ENCODE peak calls at places on chromosomes 3 and 15, in nine cellular contexts. C is AG09309, R is MM.1S, K is K562, X is Peyer's patch, L is kidney epithelial cell, F is neural crest cell, Y is cardiac fibroblast, T is thoracic aorta. I is an unnamed sample.

GRCh38 chr3:123636431-123636841 is 51.6 kb upstream of the HACD2 start:
- DNase-seq in C (no peak), R (no peak), K (peak; percentile 89), X (no peak), L (no peak), F (peak; percentile 45), Y (no peak), T (no peak), I (no peak)

GRCh38 chr3:18725668-18726407 is 300.7 kb upstream of the SATB1 start:
- DNase-seq in C (no peak), R (no peak), K (no peak), X (no peak), L (no peak), F (no peak), Y (no peak), T (no peak), I (no peak)

GRCh38 chr15:48001393-48002059 is 119.3 kb upstream of the SLC24A5 start:
- DNase-seq in C (no peak), R (peak; percentile 56), K (no peak), X (no peak), L (no peak), F (no peak), Y (no peak), T (no peak), I (peak; percentile 46)

GRCh38 chr3:63877737-63878393 is 14.2 kb downstream of the ATXN7 start:
- DNase-seq in C (no peak), R (no peak), K (no peak), X (no peak), L (no peak), F (no peak), Y (peak; percentile 37), T (no peak), I (no peak)

GRCh38 chr3:38992117-38992779 is 59.5 kb downstream of the SCN11A start:
- DNase-seq in C (no peak), R (no peak), K (no peak), X (no peak), L (no peak), F (no peak), Y (peak; percentile 83), T (no peak), I (no peak)

GRCh38 chr15:70465812-70466211 is 297.5 kb downstream of the UACA start:
- DNase-seq in C (no peak), R (no peak), K (no peak), X (no peak), L (no peak), F (no peak), Y (no peak), T (no peak), I (no peak)

GRCh38 chr3:46662771-46663551 is 30.5 kb downstream of the ALS2CL start:
- DNase-seq in C (no peak), R (no peak), K (no peak), X (peak; percentile 21), L (no peak), F (no peak), Y (peak; percentile 32), T (no peak), I (no peak)

GRCh38 chr3:170640737-170641171 is 54.9 kb upstream of the SLC7A14 start:
- DNase-seq in C (no peak), R (no peak), K (no peak), X (no peak), L (no peak), F (no peak), Y (no peak), T (no peak), I (no peak)

DNA sequence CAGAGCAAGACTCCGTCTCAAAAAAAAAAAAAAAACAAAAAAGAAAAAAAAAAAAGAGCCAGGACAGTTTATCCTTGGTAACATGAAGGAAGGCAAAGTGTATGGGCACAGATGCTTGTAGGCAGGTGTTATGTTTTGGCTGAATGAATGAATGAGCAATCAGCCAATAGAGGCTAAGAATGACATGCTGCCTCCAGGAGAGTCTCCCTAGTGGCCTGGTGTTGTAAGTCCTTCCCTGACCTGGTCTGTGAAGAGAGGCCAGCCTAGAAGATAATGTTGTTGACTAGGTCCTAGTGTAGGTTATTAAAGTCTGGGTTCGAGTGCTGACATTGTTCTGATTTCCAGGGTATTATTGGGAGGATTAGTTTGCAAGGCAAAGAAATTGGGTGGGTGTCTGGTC is 24.9 kb downstream of the GYG1 start:
- DNase-seq in C (no peak), R (no peak), K (no peak), X (no peak), L (no peak), F (no peak), Y (no peak), T (no peak), I (no peak)
- TF ChIP-seq CTCF in C (no peak), R (no peak), K (no peak), X (no peak), L (no peak), F (no peak), Y (peak; percentile 14), T (no peak), I (no peak)

DNA sequence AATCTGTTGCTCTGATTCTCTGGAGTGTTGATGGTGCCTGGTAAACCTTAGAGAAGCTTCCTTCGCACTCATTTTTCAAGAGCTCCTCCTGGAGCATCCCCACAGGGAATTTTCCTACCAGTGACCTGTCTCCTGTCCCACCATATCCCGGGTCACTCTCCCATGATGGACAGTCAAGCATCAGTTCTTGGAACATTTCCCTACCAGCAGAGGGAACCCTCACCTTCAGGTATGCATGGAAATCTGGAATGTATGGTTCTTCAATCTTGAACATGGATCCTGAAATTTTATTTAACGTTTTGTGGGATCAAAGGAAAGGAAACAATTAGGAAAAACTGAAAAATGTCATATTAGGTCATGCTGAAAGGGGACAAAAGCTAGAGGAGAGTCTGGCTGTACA is 153.8 kb downstream of the SPATA16 start:
- DNase-seq in C (no peak), R (no peak), K (peak; percentile 31), X (no peak), L (no peak), F (no peak), Y (peak; percentile 2), T (no peak), I (no peak)
- TF ChIP-seq CTCF in C (no peak), R (peak; percentile 30), K (peak; percentile 59), X (no peak), L (peak; percentile 35), F (peak; percentile 37), Y (no peak), T (no peak), I (peak; percentile 15)

GRCh38 chr3:1664266-1664665 is 434.4 kb upstream of the CNTN4 start:
- DNase-seq in C (no peak), R (no peak), K (no peak), X (no peak), L (no peak), F (no peak), Y (no peak), T (no peak), I (no peak)
- TF ChIP-seq CTCF in C (no peak), R (no peak), K (no peak), X (no peak), L (no peak), F (no peak), Y (no peak), T (no peak), I (no peak)

GRCh38 chr3:161371441-161372320 is at the start of gene SPTSSB:
- DNase-seq in C (no peak), R (peak; percentile 57), K (no peak), X (no peak), L (peak; percentile 25), F (peak; percentile 58), Y (peak; percentile 18), T (no peak), I (peak; percentile 29)
- TF ChIP-seq CTCF in C (peak; percentile 33), R (peak; percentile 50), K (no peak), X (no peak), L (peak; percentile 48), F (peak; percentile 55), Y (peak; percentile 12), T (no peak), I (no peak)

GRCh38 chr3:107487490-107487889 is 35.3 kb upstream of the BBX start:
- DNase-seq in C (no peak), R (no peak), K (no peak), X (no peak), L (no peak), F (no peak), Y (no peak), T (no peak), I (no peak)

GRCh38 chr3:107496855-107497254 is 25.9 kb upstream of the BBX start:
- DNase-seq in C (no peak), R (no peak), K (no peak), X (no peak), L (no peak), F (no peak), Y (peak; percentile 30), T (no peak), I (no peak)

GRCh38 chr3:107498646-107499045 is 24.1 kb upstream of the BBX start:
- DNase-seq in C (no peak), R (no peak), K (no peak), X (no peak), L (no peak), F (no peak), Y (no peak), T (no peak), I (no peak)

GRCh38 chr3:107488942-107489341 is 33.8 kb upstream of the BBX start:
- DNase-seq in C (no peak), R (no peak), K (no peak), X (no peak), L (no peak), F (no peak), Y (peak; percentile 3), T (no peak), I (no peak)

GRCh38 chr3:107493134-107493533 is 29.6 kb upstream of the BBX start:
- DNase-seq in C (no peak), R (no peak), K (no peak), X (no peak), L (no peak), F (no peak), Y (no peak), T (no peak), I (no peak)
- TF ChIP-seq CTCF in C (no peak), R (no peak), K (no peak), X (no peak), L (no peak), F (no peak), Y (no peak), T (no peak), I (no peak)

GRCh38 chr15:24772256-24772655 is 96.7 kb downstream of the NPAP1 start:
- DNase-seq in C (no peak), R (no peak), K (no peak), X (no peak), L (no peak), F (no peak), Y (no peak), T (no peak), I (no peak)
- TF ChIP-seq CTCF in C (no peak), R (no peak), K (no peak), X (no peak), L (no peak), F (no peak), Y (no peak), T (no peak), I (no peak)

I was measured in GM20000.